ENCODE peak calls at places on chromosomes 12 and 14, in six cellular contexts. T is IMR-90, G is A549, J is K562, N is HepG2, F is GM12878. R is an unnamed sample.

GRCh38 chr14:101234588-101234937 is 326.7 kb upstream of the DIO3 start:
- DNase-seq in T (no peak), G (no peak), J (no peak), N (no peak), F (no peak), R (no peak)

GRCh38 chr14:69615471-69616407 is 4.3 kb downstream of the SUSD6 start:
- DNase-seq in T (peak), G (no peak), J (no peak), N (no peak), F (peak), R (no peak)

GRCh38 chr14:59278111-59278510 is 89.6 kb downstream of the DAAM1 start:
- DNase-seq in T (peak), G (peak), J (peak), N (peak), F (no peak), R (no peak)

GRCh38 chr14:95660550-95661515 is 25.4 kb upstream of the TCL1B start:
- DNase-seq in T (no peak), G (no peak), J (no peak), N (no peak), F (no peak), R (no peak)

GRCh38 chr14:50060871-50061663 is 55.3 kb downstream of the VCPKMT start:
- DNase-seq in T (peak), G (peak), J (peak), N (peak), F (no peak), R (peak)

GRCh38 chr12:110367209-110367864 is 36.2 kb downstream of the ANAPC7 start:
- DNase-seq in T (peak), G (no peak), J (no peak), N (no peak), F (no peak), R (no peak)

GRCh38 chr12:81128930-81129554 is 51.2 kb downstream of the ACSS3 start:
- DNase-seq in T (peak), G (peak), J (peak), N (peak), F (peak), R (peak)

GRCh38 chr14:103243764-103244737 is 90.0 kb upstream of the EIF5 start:
- DNase-seq in T (no peak), G (peak), J (no peak), N (peak), F (no peak), R (no peak)

GRCh38 chr12:56766535-56766934 is 3.4 kb downstream of the HSD17B6 start:
- DNase-seq in T (no peak), G (no peak), J (no peak), N (no peak), F (peak), R (no peak)

GRCh38 chr14:105053421-105053820 is 11.8 kb downstream of the GPR132 start:
- DNase-seq in T (no peak), G (no peak), J (no peak), N (no peak), F (no peak), R (no peak)

GRCh38 chr14:34018564-34019244 is 67.8 kb upstream of the EGLN3 start:
- DNase-seq in T (no peak), G (no peak), J (no peak), N (no peak), F (peak), R (no peak)

GRCh38 chr14:54478621-54479215 is 10.1 kb downstream of the GMFB start:
- DNase-seq in T (no peak), G (no peak), J (no peak), N (no peak), F (no peak), R (no peak)

GRCh38 chr12:79686171-79686570 is 4.6 kb downstream of the PAWR start:
- DNase-seq in T (no peak), G (no peak), J (no peak), N (no peak), F (no peak), R (no peak)

GRCh38 chr12:63034601-63035000 is 99.7 kb upstream of the PPM1H start:
- DNase-seq in T (no peak), G (no peak), J (no peak), N (no peak), F (no peak), R (no peak)

GRCh38 chr14:104558231-104559042 is 21.1 kb upstream of the C14orf180 start:
- DNase-seq in T (no peak), G (no peak), J (no peak), N (no peak), F (no peak), R (no peak)

GRCh38 chr14:101851716-101852395 is 90.3 kb downstream of the PPP2R5C start:
- DNase-seq in T (no peak), G (no peak), J (no peak), N (no peak), F (no peak), R (no peak)

GRCh38 chr14:75242546-75243273 is 35.9 kb upstream of the FOS start:
- DNase-seq in T (peak), G (no peak), J (no peak), N (no peak), F (no peak), R (no peak)

GRCh38 chr12:121582583-121583333 is 1.9 kb upstream of the KDM2B start:
- DNase-seq in T (no peak), G (no peak), J (peak), N (peak), F (no peak), R (no peak)

GRCh38 chr12:111107392-111108178 is 187.2 kb upstream of the MYL2 start:
- DNase-seq in T (no peak), G (no peak), J (no peak), N (peak), F (no peak), R (no peak)

GRCh38 chr12:40689576-40689975 is 2.7 kb upstream of the CNTN1 start:
- DNase-seq in T (no peak), G (no peak), J (no peak), N (no peak), F (no peak), R (no peak)

GRCh38 chr12:6458281-6459003 is 6.6 kb downstream of the TAPBPL start:
- DNase-seq in T (no peak), G (no peak), J (no peak), N (no peak), F (no peak), R (no peak)

GRCh38 chr14:20986811-20987210 is 3.0 kb upstream of the METTL17 start:
- DNase-seq in T (peak), G (peak), J (peak), N (peak), F (no peak), R (no peak)

GRCh38 chr14:35369701-35370191 is 34.8 kb downstream of the NFKBIA start:
- DNase-seq in T (no peak), G (peak), J (no peak), N (no peak), F (no peak), R (no peak)

GRCh38 chr12:72570601-72571000 is 298.4 kb downstream of the TRHDE start:
- DNase-seq in T (no peak), G (peak), J (no peak), N (peak), F (no peak), R (peak)

GRCh38 chr12:117342682-117343081 is 18.7 kb downstream of the NOS1 start:
- DNase-seq in T (no peak), G (peak), J (no peak), N (no peak), F (no peak), R (no peak)

DNA sequence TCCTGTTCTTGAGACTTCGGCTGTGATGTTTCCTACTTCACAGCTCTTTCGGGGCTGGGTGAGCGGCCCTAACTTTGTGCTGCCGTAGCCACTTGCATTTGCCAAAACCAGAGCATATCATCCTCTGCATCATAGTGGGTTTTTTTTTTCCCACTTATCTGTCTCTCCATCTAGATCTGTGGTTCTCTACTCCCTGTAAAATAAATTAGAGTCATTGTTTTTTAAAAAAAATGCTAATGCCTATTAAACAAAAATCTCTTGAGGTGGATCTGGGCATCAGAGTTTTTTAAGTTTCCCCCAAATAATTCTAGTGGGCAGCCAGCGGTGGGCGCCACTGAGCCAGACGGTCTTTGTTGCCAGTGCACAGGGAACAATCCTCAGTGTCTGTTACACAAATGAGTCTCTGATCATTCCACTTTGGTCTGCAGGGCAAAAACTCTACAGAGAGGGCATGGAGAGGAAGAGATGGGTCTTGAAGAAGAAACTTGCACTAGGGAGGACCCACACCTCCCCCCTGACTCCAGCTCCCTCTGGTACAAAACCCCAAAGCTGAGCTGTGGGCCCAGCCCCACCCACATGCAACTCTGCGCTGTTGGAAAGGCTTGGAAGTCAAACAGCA is 62.4 kb upstream of the BCL2L14 start:
- DNase-seq in T (no peak), G (no peak), J (no peak), N (no peak), F (no peak), R (peak)
- TF ChIP-seq BHLHE40 in T (no peak), G (no peak), J (no peak), N (no peak), F (no peak), R (no peak)

GRCh38 chr14:67680121-67680602 is 5.7 kb upstream of the VTI1B start:
- DNase-seq in T (peak), G (peak), J (peak), N (no peak), F (peak), R (no peak)
- TF ChIP-seq BHLHE40 in T (peak), G (no peak), J (peak), N (no peak), F (peak), R (no peak)

GRCh38 chr12:71439613-71440392 is at the start of gene LGR5:
- DNase-seq in T (peak), G (peak), J (no peak), N (peak), F (no peak), R (peak)

GRCh38 chr12:71442567-71442931 is 3.0 kb downstream of the LGR5 start:
- DNase-seq in T (no peak), G (no peak), J (no peak), N (no peak), F (no peak), R (no peak)

GRCh38 chr12:71440393-71441349 is 1.1 kb downstream of the LGR5 start:
- DNase-seq in T (no peak), G (peak), J (no peak), N (peak), F (no peak), R (no peak)

GRCh38 chr12:71441350-71441748 is 1.8 kb downstream of the LGR5 start:
- DNase-seq in T (no peak), G (no peak), J (no peak), N (no peak), F (no peak), R (no peak)

GRCh38 chr12:71441836-71442566 is 2.4 kb downstream of the LGR5 start:
- DNase-seq in T (no peak), G (no peak), J (no peak), N (no peak), F (no peak), R (no peak)
- TF ChIP-seq BHLHE40 in T (no peak), G (no peak), J (no peak), N (no peak), F (no peak), R (no peak)

DNA sequence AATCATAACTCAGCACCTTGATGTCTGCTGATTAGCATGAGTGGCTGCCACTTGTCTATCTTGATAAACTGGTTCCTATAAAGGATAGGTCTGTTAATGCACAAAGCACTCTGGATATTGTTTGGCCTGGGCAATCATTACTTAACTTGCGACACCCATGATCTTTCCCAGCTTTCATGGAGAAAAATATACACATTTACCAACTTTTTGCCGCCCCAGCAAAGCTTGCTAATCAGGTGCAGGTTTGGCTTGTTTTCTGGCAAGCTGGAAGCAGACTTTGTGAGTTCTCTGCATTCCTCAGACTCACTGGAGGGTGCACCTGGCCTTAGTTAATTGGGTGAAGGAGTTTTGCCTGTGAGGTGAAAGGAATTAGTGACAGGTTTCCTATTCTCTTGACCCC is 1126.4 kb upstream of the FLRT2 start:
- DNase-seq in T (no peak), G (no peak), J (no peak), N (no peak), F (no peak), R (no peak)
- TF ChIP-seq BHLHE40 in T (no peak), G (no peak), J (no peak), N (no peak), F (no peak), R (no peak)

DNA sequence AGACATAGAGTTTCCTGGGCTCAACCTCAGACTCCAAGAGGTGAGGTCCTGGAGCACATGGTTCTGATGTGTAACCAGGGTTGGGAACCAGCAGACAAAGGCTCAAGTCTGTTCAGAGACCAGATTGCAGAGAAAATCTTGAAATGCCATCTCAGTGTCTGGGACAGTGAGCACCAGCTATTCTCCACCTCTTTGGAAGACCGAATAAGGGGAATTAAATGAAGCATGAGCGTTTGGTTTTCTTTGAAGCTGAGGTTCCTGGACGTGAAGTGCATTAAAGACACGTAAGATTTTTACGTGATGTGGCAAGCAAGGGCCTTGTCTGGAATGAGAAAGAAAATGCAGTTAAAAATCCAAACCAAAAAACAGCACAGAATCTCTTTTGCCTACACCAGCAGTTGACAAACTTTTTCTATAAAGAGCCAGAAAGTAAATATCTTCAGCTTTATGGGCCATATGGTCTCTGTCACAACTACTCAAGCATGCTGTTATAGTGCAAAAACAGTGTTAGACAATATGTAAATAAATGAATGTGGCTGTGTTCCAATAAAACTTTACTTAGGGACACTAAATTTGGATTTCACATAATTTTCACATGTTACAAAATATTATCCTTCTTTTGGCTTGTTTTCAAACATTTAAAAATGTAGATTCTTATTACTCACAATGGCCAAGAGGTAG is 6.4 kb upstream of the ELK3 start:
- DNase-seq in T (no peak), G (no peak), J (no peak), N (no peak), F (no peak), R (no peak)
- TF ChIP-seq BHLHE40 in T (no peak), G (no peak), J (no peak), N (no peak), F (no peak), R (no peak)

R was measured in HEK293T.